ENCODE peak calls at places on chromosomes 1 and 21, in four cellular contexts. I is IMR-90, V is body of pancreas, N is uterus. S is an unnamed sample.

GRCh38 chr1:222935239-222935900 is 120.5 kb downstream of the DISP1 start:
- DNase-seq in I (no peak), V (no peak), N (no peak), S (no peak)

GRCh38 chr21:32334980-32335471 is 36.4 kb downstream of the MRAP start:
- DNase-seq in I (no peak), V (no peak), N (no peak), S (no peak)

GRCh38 chr1:34272152-34272551 is 95.4 kb downstream of the C1orf94 start:
- DNase-seq in I (no peak), V (no peak), N (no peak), S (no peak)

GRCh38 chr21:45747802-45748445 is 104.4 kb downstream of the PCBP3 start:
- DNase-seq in I (peak; percentile 51), V (no peak), N (no peak), S (no peak)

GRCh38 chr1:78887459-78887858 is 119.1 kb downstream of the ADGRL4 start:
- DNase-seq in I (no peak), V (no peak), N (no peak), S (no peak)

GRCh38 chr21:44455524-44456206 is 355 bp downstream of the LRRC3 start:
- DNase-seq in I (no peak), V (peak; percentile 59), N (no peak), S (peak; percentile 89)

GRCh38 chr1:211478376-211478775 is 13.6 kb downstream of the RD3 start:
- DNase-seq in I (no peak), V (no peak), N (no peak), S (no peak)

GRCh38 chr1:164563821-164564251 is 4.9 kb downstream of the PBX1 start:
- DNase-seq in I (no peak), V (no peak), N (no peak), S (no peak)

GRCh38 chr1:161487483-161487827 is 17.8 kb upstream of the FCGR2A start:
- DNase-seq in I (peak; percentile 69), V (peak; percentile 37), N (peak; percentile 39), S (no peak)

GRCh38 chr1:58402444-58402843 is 144.1 kb downstream of the OMA1 start:
- DNase-seq in I (peak; percentile 26), V (no peak), N (no peak), S (no peak)

GRCh38 chr1:204494281-204495077 is at the start of gene PIK3C2B:
- DNase-seq in I (peak; percentile 73), V (peak; percentile 86), N (peak; percentile 79), S (peak; percentile 95)

GRCh38 chr1:84634536-84635205 is 55.6 kb downstream of the SSX2IP start:
- DNase-seq in I (no peak), V (no peak), N (no peak), S (no peak)

GRCh38 chr1:155218854-155219591 is 10.5 kb downstream of the MTX1 start:
- DNase-seq in I (peak; percentile 69), V (peak; percentile 76), N (peak; percentile 46), S (no peak)

GRCh38 chr1:107443860-107444259 is 303.0 kb downstream of the NTNG1 start:
- DNase-seq in I (no peak), V (no peak), N (no peak), S (no peak)

GRCh38 chr1:175804556-175804955 is 61.2 kb upstream of the TNR start:
- DNase-seq in I (no peak), V (no peak), N (no peak), S (no peak)

GRCh38 chr1:39363267-39363666 is 128.2 kb upstream of the BMP8A start:
- DNase-seq in I (no peak), V (no peak), N (no peak), S (no peak)

GRCh38 chr21:41640756-41641509 is 125.9 kb downstream of the RIPK4 start:
- DNase-seq in I (peak; percentile 60), V (no peak), N (peak; percentile 28), S (no peak)

GRCh38 chr1:162587347-162587746 is 25.8 kb downstream of the UAP1 start:
- DNase-seq in I (no peak), V (peak; percentile 79), N (no peak), S (no peak)

GRCh38 chr1:64098856-64099606 is 104.4 kb upstream of the UBE2U start:
- DNase-seq in I (no peak), V (no peak), N (no peak), S (no peak)

GRCh38 chr1:16130827-16131226 is 25.0 kb downstream of the EPHA2 start:
- DNase-seq in I (no peak), V (no peak), N (no peak), S (no peak)

GRCh38 chr1:234973426-234974250 is 155.0 kb downstream of the TOMM20 start:
- DNase-seq in I (no peak), V (peak; percentile 28), N (peak; percentile 8), S (no peak)

GRCh38 chr1:222865718-222866117 is 50.9 kb downstream of the DISP1 start:
- DNase-seq in I (no peak), V (no peak), N (no peak), S (no peak)

GRCh38 chr1:194069168-194069830 is 882.9 kb upstream of the B3GALT2 start:
- DNase-seq in I (peak; percentile 16), V (peak; percentile 5), N (peak; percentile 47), S (peak; percentile 76)

GRCh38 chr1:164155337-164155850 is 403.6 kb upstream of the PBX1 start:
- DNase-seq in I (no peak), V (no peak), N (no peak), S (no peak)

GRCh38 chr21:33290441-33290840 is 24.3 kb downstream of the IL10RB start:
- DNase-seq in I (no peak), V (no peak), N (no peak), S (no peak)

GRCh38 chr1:208445710-208446702 is 201.8 kb upstream of the PLXNA2 start:
- DNase-seq in I (no peak), V (no peak), N (no peak), S (no peak)

GRCh38 chr1:73065585-73065984 is 783.2 kb upstream of the NEGR1 start:
- DNase-seq in I (no peak), V (no peak), N (no peak), S (no peak)

GRCh38 chr1:53698381-53698980 is 40.5 kb downstream of the GLIS1 start:
- DNase-seq in I (no peak), V (no peak), N (no peak), S (peak; percentile 57)

GRCh38 chr1:170063109-170063826 is 11.2 kb downstream of the KIFAP3 start:
- DNase-seq in I (peak; percentile 26), V (no peak), N (no peak), S (no peak)

GRCh38 chr1:225946082-225946620 is 5.1 kb upstream of the LEFTY2 start:
- DNase-seq in I (no peak), V (no peak), N (no peak), S (peak; percentile 15)

GRCh38 chr1:4027008-4027407 is 126.9 kb upstream of the C1orf174 start:
- DNase-seq in I (no peak), V (no peak), N (no peak), S (no peak)

GRCh38 chr1:17929224-17929623 is 174.1 kb downstream of the ACTL8 start:
- DNase-seq in I (no peak), V (no peak), N (no peak), S (peak; percentile 15)

GRCh38 chr1:21262282-21263051 is 27.8 kb downstream of the ECE1 start:
- DNase-seq in I (peak; percentile 95), V (peak; percentile 92), N (peak; percentile 81), S (no peak)

GRCh38 chr1:4689941-4690635 is 35.7 kb downstream of the AJAP1 start:
- DNase-seq in I (no peak), V (no peak), N (no peak), S (no peak)

DNA sequence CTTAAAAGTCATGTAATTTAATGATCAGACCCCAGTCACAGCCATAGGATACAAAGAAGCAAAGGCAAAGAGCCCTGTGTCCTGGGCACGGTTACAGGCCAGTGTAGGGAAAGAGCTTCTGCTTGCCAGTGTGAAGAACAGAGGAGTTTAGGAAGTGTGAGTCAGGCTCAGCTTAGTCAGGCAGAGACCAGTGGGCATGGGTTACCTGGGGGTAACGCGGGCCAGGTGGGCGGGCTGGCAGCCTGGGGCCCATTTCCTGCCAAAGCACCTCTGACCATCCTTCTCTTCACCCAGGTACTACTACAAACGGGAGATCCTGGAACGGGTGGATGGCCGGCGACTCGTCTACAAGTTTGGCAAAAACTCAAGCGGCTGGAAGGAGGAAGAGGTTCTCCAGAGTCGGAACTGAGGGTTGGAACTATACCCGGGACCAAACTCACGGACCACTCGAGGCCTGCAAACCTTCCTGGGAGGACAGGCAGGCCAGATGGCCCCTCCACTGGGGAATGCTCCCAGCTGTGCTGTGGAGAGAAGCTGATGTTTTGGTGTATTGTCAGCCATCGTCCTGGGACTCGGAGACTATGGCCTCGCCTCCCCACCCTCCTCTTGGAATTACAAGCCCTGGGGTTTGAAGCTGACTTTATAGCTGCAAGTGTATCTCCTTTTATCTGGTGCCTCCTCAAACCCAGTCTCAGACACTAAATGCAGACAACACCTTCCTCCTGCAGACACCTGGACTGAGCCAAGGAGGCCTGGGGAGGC is 4.7 kb downstream of the ELF3 start:
- DNase-seq in I (no peak), V (peak; percentile 45), N (no peak), S (no peak)
- TF ChIP-seq POLR2A in I (no peak), V (peak; percentile 22), N (no peak), S (no peak)

GRCh38 chr1:2836333-2836970 is 35.0 kb upstream of the TTC34 start:
- DNase-seq in I (no peak), V (no peak), N (no peak), S (no peak)
- H3K4me3 ChIP-seq in I (no peak overlapping the region), V (no peak overlapping the region), N (no peak overlapping the region), S (no peak overlapping the region)

GRCh38 chr1:201649776-201650607 is 111.1 kb downstream of the NAV1 start:
- DNase-seq in I (peak; percentile 70), V (peak; percentile 88), N (peak; percentile 88), S (no peak)
- TF ChIP-seq POLR2A in I (peak; percentile 54), V (no peak), N (peak; percentile 63), S (no peak)

GRCh38 chr1:192737311-192737710 is 71.5 kb upstream of the RGS2 start:
- DNase-seq in I (peak; percentile 12), V (no peak), N (no peak), S (no peak)

GRCh38 chr1:192735298-192735697 is 73.5 kb upstream of the RGS2 start:
- DNase-seq in I (no peak), V (no peak), N (no peak), S (no peak)

GRCh38 chr1:192741095-192741494 is 67.7 kb upstream of the RGS2 start:
- DNase-seq in I (no peak), V (no peak), N (no peak), S (no peak)

GRCh38 chr1:192740214-192740613 is 68.6 kb upstream of the RGS2 start:
- DNase-seq in I (no peak), V (no peak), N (no peak), S (no peak)

GRCh38 chr1:192739476-192740184 is 69.2 kb upstream of the RGS2 start:
- DNase-seq in I (no peak), V (no peak), N (no peak), S (no peak)
- H3K4me3 ChIP-seq in I (no peak overlapping the region), V (no peak overlapping the region), N (no peak overlapping the region), S (no peak overlapping the region)

S was measured in spleen.